ENCODE peak calls at places on chromosomes 4 and X, in eight cellular contexts. Z is anterior cingulate cortex, S is iPS-NIHi11, H is aorta, K is G401, W is stromal cell of bone marrow, G is Panc1, B is GM10248. R is an unnamed sample.

GRCh38 chrX:22360129-22360528 is 87.4 kb downstream of the CBLL2 start:
- DNase-seq in Z (no peak), S (no peak), H (no peak), K (no peak), W (no peak), G (no peak), B (no peak), R (no peak)

GRCh38 chrX:45621356-45622041 is 420.8 kb upstream of the DIPK2B start:
- DNase-seq in Z (no peak), S (no peak), H (no peak), K (no peak), W (peak), G (no peak), B (no peak), R (no peak)

GRCh38 chrX:7147431-7147977 is at the start of gene STS:
- DNase-seq in Z (peak), S (no peak), H (peak), K (peak), W (no peak), G (no peak), B (no peak), R (peak)

GRCh38 chr4:128979934-128980333 is 113.4 kb downstream of the SCLT1 start:
- DNase-seq in Z (peak), S (peak), H (no peak), K (no peak), W (peak), G (no peak), B (no peak), R (no peak)

GRCh38 chr4:98381306-98381705 is 120.1 kb downstream of the RAP1GDS1 start:
- DNase-seq in Z (no peak), S (no peak), H (no peak), K (no peak), W (no peak), G (no peak), B (no peak), R (no peak)

GRCh38 chrX:154411981-154412340 is 622 bp downstream of the TAFAZZIN start:
- DNase-seq in Z (peak), S (peak), H (peak), K (peak), W (peak), G (no peak), B (peak), R (peak)

GRCh38 chr4:186876961-186877626 is 153.4 kb upstream of the FAT1 start:
- DNase-seq in Z (no peak), S (no peak), H (no peak), K (no peak), W (no peak), G (no peak), B (no peak), R (no peak)

GRCh38 chrX:73855546-73855945 is 292.5 kb downstream of the CHIC1 start:
- DNase-seq in Z (peak), S (peak), H (no peak), K (peak), W (peak), G (peak), B (peak), R (no peak)

GRCh38 chr4:112253382-112254000 is 21.9 kb downstream of the AP1AR start:
- DNase-seq in Z (no peak), S (peak), H (no peak), K (no peak), W (no peak), G (no peak), B (peak), R (no peak)

GRCh38 chr4:23894021-23894420 is 4.2 kb upstream of the PPARGC1A start:
- DNase-seq in Z (no peak), S (no peak), H (no peak), K (no peak), W (no peak), G (no peak), B (no peak), R (no peak)

GRCh38 chrX:45524296-45524695 is 323.6 kb upstream of the DIPK2B start:
- DNase-seq in Z (no peak), S (no peak), H (no peak), K (no peak), W (peak), G (no peak), B (no peak), R (no peak)

R was measured in spleen.